ENCODE peak calls at places on chromosomes 4 and X, in five cellular contexts. O is central memory CD4-positive, alpha-beta T cell; Q is CD4-positive, alpha-beta T cell; A is stimulated activated naive B cell treated with anti-CD40 and anti-IgM and Interleukin-4, amounts not matched to agents 10 μg/mL and 1 μg/mL and 100 μg/mL, for 72 hours; I is progenitor cell of endocrine pancreas. E is an unnamed sample.

GRCh38 chr4:102754044-102754443 is 6.7 kb downstream of the MANBA start:
- DNase-seq in O (no peak), Q (no peak), A (no peak), I (no peak), E (no peak)

GRCh38 chr4:120874792-120875774 is 47.4 kb downstream of the PRDM5 start:
- DNase-seq in O (no peak), Q (no peak), A (no peak), I (no peak), E (no peak)

GRCh38 chrX:65607070-65607742 is 60.2 kb upstream of the MSN start:
- DNase-seq in O (no peak), Q (no peak), A (no peak), I (no peak), E (no peak)

GRCh38 chr4:151905197-151905596 is 144.4 kb upstream of the GATB start:
- DNase-seq in O (no peak), Q (no peak), A (no peak), I (no peak), E (no peak)

GRCh38 chr4:963276-964225 is 9.8 kb downstream of the DGKQ start:
- DNase-seq in O (no peak), Q (no peak), A (no peak), I (no peak), E (no peak)

GRCh38 chrX:8820910-8821527 is 19.8 kb upstream of the FAM9A start:
- DNase-seq in O (no peak), Q (no peak), A (no peak), I (no peak), E (peak)

GRCh38 chr4:122992111-122992510 is 69.7 kb upstream of the NUDT6 start:
- DNase-seq in O (no peak), Q (no peak), A (no peak), I (no peak), E (no peak)

GRCh38 chr4:123505457-123506310 is 109.1 kb downstream of the SPRY1 start:
- DNase-seq in O (no peak), Q (no peak), A (peak), I (peak), E (peak)

GRCh38 chrX:48683411-48683982 is at the start of gene WAS:
- DNase-seq in O (peak), Q (peak), A (peak), I (no peak), E (no peak)